ENCODE peak calls at places on chromosomes 2 and 18, in seven cellular contexts. One of them, this sample, is unnamed.

GRCh38 chr2:230134496-230135073 is 65.9 kb upstream of the SLC16A14 start:
- DNase-seq in head of caudate nucleus: no peak
- DNase-seq in kidney tubule cell: peak; percentile 58
- DNase-seq in CD4-positive, alpha-beta T cell: no peak
- DNase-seq in effector memory CD4-positive, alpha-beta T cell: no peak
- DNase-seq in AML-193: peak; percentile 19
- DNase-seq in Jurkat, Clone E6-1: no peak
- DNase-seq in this sample: peak; percentile 70

GRCh38 chr2:122164964-122165363 is 409.5 kb downstream of the TSN start:
- DNase-seq in head of caudate nucleus: no peak
- DNase-seq in AML-193: no peak
- DNase-seq in effector memory CD4-positive, alpha-beta T cell: no peak
- DNase-seq in Jurkat, Clone E6-1: no peak
- DNase-seq in kidney tubule cell: no peak
- DNase-seq in CD4-positive, alpha-beta T cell: no peak
- DNase-seq in this sample: no peak

GRCh38 chr2:97740590-97741182 is 27.3 kb downstream of the ZAP70 start:
- DNase-seq in kidney tubule cell: peak; percentile 49
- DNase-seq in head of caudate nucleus: no peak
- DNase-seq in AML-193: no peak
- DNase-seq in CD4-positive, alpha-beta T cell: no peak
- DNase-seq in effector memory CD4-positive, alpha-beta T cell: no peak
- DNase-seq in Jurkat, Clone E6-1: no peak
- DNase-seq in this sample: no peak

GRCh38 chr18:58117685-58118403 is 73.8 kb downstream of the NEDD4L start:
- DNase-seq in Jurkat, Clone E6-1: no peak
- DNase-seq in CD4-positive, alpha-beta T cell: no peak
- DNase-seq in AML-193: no peak
- DNase-seq in head of caudate nucleus: no peak
- DNase-seq in kidney tubule cell: peak; percentile 89
- DNase-seq in effector memory CD4-positive, alpha-beta T cell: no peak
- DNase-seq in this sample: no peak

GRCh38 chr2:237900891-237901831 is 41.7 kb downstream of the RAMP1 start:
- DNase-seq in AML-193: no peak
- DNase-seq in head of caudate nucleus: no peak
- DNase-seq in Jurkat, Clone E6-1: no peak
- DNase-seq in CD4-positive, alpha-beta T cell: no peak
- DNase-seq in kidney tubule cell: no peak
- DNase-seq in effector memory CD4-positive, alpha-beta T cell: no peak
- DNase-seq in this sample: no peak

GRCh38 chr2:65159261-65159660 is 29.4 kb upstream of the RAB1A start:
- DNase-seq in head of caudate nucleus: no peak
- DNase-seq in Jurkat, Clone E6-1: no peak
- DNase-seq in effector memory CD4-positive, alpha-beta T cell: no peak
- DNase-seq in kidney tubule cell: no peak
- DNase-seq in CD4-positive, alpha-beta T cell: no peak
- DNase-seq in AML-193: no peak
- DNase-seq in this sample: no peak

GRCh38 chr18:41069166-41069565 is 885.9 kb upstream of the PIK3C3 start:
- DNase-seq in kidney tubule cell: no peak
- DNase-seq in CD4-positive, alpha-beta T cell: no peak
- DNase-seq in head of caudate nucleus: no peak
- DNase-seq in AML-193: no peak
- DNase-seq in effector memory CD4-positive, alpha-beta T cell: no peak
- DNase-seq in Jurkat, Clone E6-1: no peak
- DNase-seq in this sample: no peak

GRCh38 chr2:60463249-60463648 is 90.2 kb downstream of the BCL11A start:
- DNase-seq in effector memory CD4-positive, alpha-beta T cell: no peak
- DNase-seq in Jurkat, Clone E6-1: no peak
- DNase-seq in kidney tubule cell: no peak
- DNase-seq in AML-193: no peak
- DNase-seq in head of caudate nucleus: no peak
- DNase-seq in CD4-positive, alpha-beta T cell: no peak
- DNase-seq in this sample: no peak

GRCh38 chr2:73925033-73925704 is 1.5 kb upstream of the DGUOK start:
- DNase-seq in head of caudate nucleus: no peak
- DNase-seq in Jurkat, Clone E6-1: no peak
- DNase-seq in kidney tubule cell: no peak
- DNase-seq in effector memory CD4-positive, alpha-beta T cell: no peak
- DNase-seq in CD4-positive, alpha-beta T cell: no peak
- DNase-seq in AML-193: no peak
- DNase-seq in this sample: no peak

GRCh38 chr2:124668161-124668560 is 643.1 kb downstream of the CNTNAP5 start:
- DNase-seq in AML-193: no peak
- DNase-seq in head of caudate nucleus: no peak
- DNase-seq in effector memory CD4-positive, alpha-beta T cell: no peak
- DNase-seq in kidney tubule cell: peak; percentile 24
- DNase-seq in CD4-positive, alpha-beta T cell: no peak
- DNase-seq in Jurkat, Clone E6-1: no peak
- DNase-seq in this sample: no peak

GRCh38 chr2:110106642-110107041 is 9.0 kb downstream of the MALL start:
- DNase-seq in Jurkat, Clone E6-1: no peak
- DNase-seq in kidney tubule cell: no peak
- DNase-seq in head of caudate nucleus: no peak
- DNase-seq in CD4-positive, alpha-beta T cell: no peak
- DNase-seq in effector memory CD4-positive, alpha-beta T cell: no peak
- DNase-seq in AML-193: no peak
- DNase-seq in this sample: no peak

GRCh38 chr2:30450025-30450424 is 3.0 kb downstream of the LCLAT1 start:
- DNase-seq in AML-193: no peak
- DNase-seq in CD4-positive, alpha-beta T cell: no peak
- DNase-seq in kidney tubule cell: peak; percentile 6
- DNase-seq in effector memory CD4-positive, alpha-beta T cell: no peak
- DNase-seq in head of caudate nucleus: no peak
- DNase-seq in Jurkat, Clone E6-1: no peak
- DNase-seq in this sample: no peak

GRCh38 chr18:57337890-57338289 is 14.5 kb upstream of the ST8SIA3 start:
- DNase-seq in CD4-positive, alpha-beta T cell: no peak
- DNase-seq in head of caudate nucleus: no peak
- DNase-seq in Jurkat, Clone E6-1: no peak
- DNase-seq in effector memory CD4-positive, alpha-beta T cell: no peak
- DNase-seq in AML-193: no peak
- DNase-seq in kidney tubule cell: peak; percentile 76
- DNase-seq in this sample: no peak

GRCh38 chr2:55120634-55121359 is 70.5 kb upstream of the RTN4 start:
- DNase-seq in Jurkat, Clone E6-1: no peak
- DNase-seq in effector memory CD4-positive, alpha-beta T cell: no peak
- DNase-seq in AML-193: no peak
- DNase-seq in kidney tubule cell: no peak
- DNase-seq in CD4-positive, alpha-beta T cell: no peak
- DNase-seq in head of caudate nucleus: peak; percentile 92
- DNase-seq in this sample: peak; percentile 20

This sample was measured in KG1.